ENCODE peak calls at places on chromosomes 16 and 17, in ten cellular contexts. Y, K, U, L, H, O, C, D, V and X are unnamed samples.

GRCh38 chr17:1532836-1533602 is 16.6 kb upstream of the INPP5K start:
- DNase-seq in H (no peak), U (no peak), D (no peak), L (no peak), V (no peak), C (no peak), Y (no peak), K (no peak), O (no peak), X (no peak)

GRCh38 chr17:55705847-55706246 is 16.8 kb downstream of the TMEM100 start:
- DNase-seq in C (no peak), Y (no peak), K (peak), D (no peak), O (no peak), L (no peak), V (no peak), H (no peak), U (no peak), X (no peak)

GRCh38 chr16:51880776-51881175 is 666.2 kb downstream of the TOX3 start:
- DNase-seq in D (peak), L (no peak), V (no peak), Y (no peak), O (peak), H (no peak), K (peak), U (no peak), C (no peak), X (no peak)

GRCh38 chr16:78479723-78480122 is 380.3 kb downstream of the WWOX start:
- DNase-seq in Y (no peak), D (no peak), O (no peak), K (no peak), U (no peak), V (no peak), H (no peak), C (no peak), L (no peak), X (no peak)

GRCh38 chr17:6352016-6352415 is 82.9 kb downstream of the AIPL1 start:
- DNase-seq in C (no peak), Y (no peak), L (no peak), V (no peak), K (no peak), U (no peak), H (no peak), D (no peak), O (no peak), X (no peak)

GRCh38 chr17:79781012-79781665 is 3.2 kb downstream of the CBX2 start:
- DNase-seq in U (no peak), O (no peak), C (no peak), H (no peak), L (no peak), K (no peak), Y (no peak), D (no peak), V (peak), X (no peak)

GRCh38 chr17:78476149-78476548 is 97.7 kb downstream of the PGS1 start:
- DNase-seq in C (no peak), D (no peak), U (no peak), Y (no peak), L (no peak), K (no peak), V (no peak), H (no peak), O (no peak), X (no peak)

GRCh38 chr16:58249780-58250478 is 44.9 kb downstream of the PRSS54 start:
- DNase-seq in Y (peak), V (peak), D (peak), K (peak), O (peak), C (peak), H (peak), U (peak), L (peak), X (peak)

GRCh38 chr16:89670496-89671431 is 13.1 kb downstream of the SPATA33 start:
- DNase-seq in U (no peak), K (no peak), V (no peak), H (no peak), O (peak), D (no peak), C (no peak), Y (no peak), L (no peak), X (no peak)

GRCh38 chr17:30217746-30218245 is 17.7 kb downstream of the SLC6A4 start:
- DNase-seq in L (no peak), C (no peak), D (no peak), V (peak), O (no peak), K (no peak), H (no peak), Y (no peak), U (no peak), X (no peak)

GRCh38 chr16:68287276-68288251 is 23.2 kb downstream of the SLC7A6OS start:
- DNase-seq in U (peak), D (peak), O (peak), L (peak), V (peak), C (no peak), K (no peak), Y (peak), H (peak), X (no peak)

GRCh38 chr16:27583634-27584033 is 33.7 kb downstream of the KATNIP start:
- DNase-seq in K (no peak), H (no peak), Y (no peak), C (no peak), D (no peak), L (no peak), U (no peak), O (no peak), V (no peak), X (no peak)

GRCh38 chr17:48162305-48162934 is 54.9 kb downstream of the SNX11 start:
- DNase-seq in V (no peak), U (no peak), C (no peak), Y (peak), L (no peak), O (no peak), H (no peak), K (peak), D (no peak), X (no peak)

GRCh38 chr16:2088759-2089358 is 41.1 kb downstream of the TSC2 start:
- DNase-seq in O (no peak), C (no peak), H (no peak), K (no peak), U (no peak), D (no peak), Y (no peak), L (no peak), V (no peak), X (no peak)

GRCh38 chr17:40224707-40225092 is 5.6 kb downstream of the WIPF2 start:
- DNase-seq in Y (peak), U (no peak), L (no peak), V (no peak), O (peak), H (no peak), D (no peak), C (no peak), K (no peak), X (peak)

GRCh38 chr17:4140125-4140524 is 2.7 kb downstream of the ZZEF1 start:
- DNase-seq in K (no peak), C (no peak), V (no peak), Y (no peak), U (no peak), O (no peak), L (no peak), H (no peak), D (no peak), X (no peak)

GRCh38 chr17:38325221-38325851 is 18.4 kb downstream of the GPR179 start:
- DNase-seq in V (peak), K (no peak), H (no peak), O (no peak), U (no peak), Y (no peak), D (no peak), C (no peak), L (no peak), X (no peak)

GRCh38 chr16:19685176-19685575 is 32.9 kb downstream of the KNOP1 start:
- DNase-seq in D (no peak), K (no peak), C (no peak), Y (no peak), H (no peak), O (no peak), U (no peak), L (no peak), V (no peak), X (no peak)

GRCh38 chr16:12296406-12296805 is 319.9 kb downstream of the SNX29 start:
- DNase-seq in Y (no peak), D (no peak), U (no peak), L (no peak), K (no peak), C (no peak), V (no peak), O (no peak), H (no peak), X (no peak)

GRCh38 chr16:56370836-56371235 is 54.5 kb downstream of the AMFR start:
- DNase-seq in D (no peak), L (no peak), C (no peak), O (peak), Y (peak), V (no peak), K (no peak), U (no peak), H (peak), X (peak)

GRCh38 chr16:8295436-8295835 is 294.9 kb downstream of the TMEM114 start:
- DNase-seq in L (no peak), U (no peak), D (no peak), K (no peak), O (no peak), V (no peak), Y (no peak), C (no peak), H (no peak), X (no peak)

GRCh38 chr17:82880620-82881019 is 40.8 kb upstream of the ZNF750 start:
- DNase-seq in O (no peak), L (peak), C (no peak), V (peak), D (no peak), Y (no peak), U (no peak), H (peak), K (no peak), X (no peak)

GRCh38 chr16:55499951-55500350 is 8.9 kb upstream of the LPCAT2 start:
- DNase-seq in Y (no peak), V (no peak), L (peak), K (no peak), D (peak), H (peak), U (peak), O (peak), C (no peak), X (no peak)

GRCh38 chr17:1264196-1264595 is 6.0 kb upstream of the BHLHA9 start:
- DNase-seq in C (no peak), D (no peak), Y (no peak), K (no peak), H (no peak), O (no peak), L (no peak), V (no peak), U (no peak), X (no peak)

GRCh38 chr16:9153502-9153864 is 62.0 kb downstream of the HAPSTR1 start:
- DNase-seq in V (no peak), O (no peak), K (no peak), Y (no peak), D (no peak), H (no peak), C (no peak), L (no peak), U (no peak), X (no peak)

GRCh38 chr17:73989671-73990070 is 213.8 kb upstream of the RPL38 start:
- DNase-seq in H (no peak), D (no peak), L (no peak), U (no peak), O (no peak), C (no peak), V (peak), Y (no peak), K (no peak), X (no peak)

GRCh38 chr16:53055603-53056527 is 1.1 kb downstream of the CHD9 start:
- DNase-seq in H (peak), D (peak), Y (no peak), V (no peak), K (peak), O (peak), U (no peak), L (peak), C (peak), X (no peak)

GRCh38 chr17:77879896-77880280 is 78.6 kb upstream of the TNRC6C start:
- DNase-seq in C (no peak), H (no peak), D (no peak), K (no peak), L (no peak), U (no peak), V (no peak), Y (no peak), O (no peak), X (no peak)

GRCh38 chr16:31477220-31478216 is 5.4 kb upstream of the SLC5A2 start:
- DNase-seq in K (no peak), Y (peak), L (no peak), V (peak), C (no peak), H (no peak), D (no peak), U (no peak), O (no peak), X (peak)

GRCh38 chr16:30490210-30490609 is 17.7 kb downstream of the ITGAL start:
- DNase-seq in Y (no peak), L (no peak), U (no peak), V (no peak), K (no peak), O (no peak), D (no peak), H (no peak), C (peak), X (no peak)

GRCh38 chr17:42098747-42099399 is 600 bp upstream of the ZNF385C start:
- DNase-seq in O (no peak), U (no peak), L (no peak), D (no peak), H (no peak), V (no peak), C (no peak), Y (no peak), K (no peak), X (no peak)

GRCh38 chr17:79160980-79161621 is 86.5 kb downstream of the ENGASE start:
- DNase-seq in Y (no peak), C (no peak), K (no peak), V (no peak), O (no peak), D (no peak), U (no peak), H (no peak), L (no peak), X (no peak)

GRCh38 chr17:45052052-45052772 is 780 bp upstream of the DCAKD start:
- DNase-seq in Y (peak), V (peak), K (no peak), L (peak), C (peak), U (peak), H (peak), D (no peak), O (no peak), X (peak)

GRCh38 chr17:45813051-45813731 is 29.1 kb downstream of the CRHR1 start:
- DNase-seq in U (no peak), C (no peak), D (no peak), H (no peak), V (no peak), O (no peak), K (no peak), L (no peak), Y (no peak), X (no peak)

GRCh38 chr16:69186642-69187386 is at the start of gene SNTB2:
- DNase-seq in Y (peak), H (peak), U (peak), L (peak), K (peak), V (peak), C (peak), O (peak), D (peak), X (peak)

GRCh38 chr16:67013823-67014640 is 14.9 kb upstream of the CBFB start:
- DNase-seq in D (no peak), V (peak), K (peak), L (peak), U (peak), C (peak), Y (peak), O (peak), H (peak), X (peak)

GRCh38 chr17:78764871-78765270 is 17.2 kb downstream of the CYTH1 start:
- DNase-seq in H (no peak), Y (no peak), D (no peak), K (no peak), U (no peak), C (no peak), V (no peak), L (no peak), O (no peak), X (no peak)

GRCh38 chr16:75789237-75789636 is 62.9 kb upstream of the CPHXL start:
- DNase-seq in Y (no peak), K (peak), O (peak), D (peak), H (no peak), L (no peak), U (no peak), V (no peak), C (peak), X (no peak)

GRCh38 chr17:75433223-75433622 is 23.2 kb upstream of the TMEM94 start:
- DNase-seq in V (no peak), U (no peak), L (no peak), K (no peak), O (no peak), H (no peak), D (no peak), C (no peak), Y (no peak), X (no peak)
- TF ChIP-seq POLR2A in V (no peak), U (no peak), L (no peak), K (no peak), O (no peak), H (no peak), D (no peak), C (no peak), Y (no peak), X (no peak)

DNA sequence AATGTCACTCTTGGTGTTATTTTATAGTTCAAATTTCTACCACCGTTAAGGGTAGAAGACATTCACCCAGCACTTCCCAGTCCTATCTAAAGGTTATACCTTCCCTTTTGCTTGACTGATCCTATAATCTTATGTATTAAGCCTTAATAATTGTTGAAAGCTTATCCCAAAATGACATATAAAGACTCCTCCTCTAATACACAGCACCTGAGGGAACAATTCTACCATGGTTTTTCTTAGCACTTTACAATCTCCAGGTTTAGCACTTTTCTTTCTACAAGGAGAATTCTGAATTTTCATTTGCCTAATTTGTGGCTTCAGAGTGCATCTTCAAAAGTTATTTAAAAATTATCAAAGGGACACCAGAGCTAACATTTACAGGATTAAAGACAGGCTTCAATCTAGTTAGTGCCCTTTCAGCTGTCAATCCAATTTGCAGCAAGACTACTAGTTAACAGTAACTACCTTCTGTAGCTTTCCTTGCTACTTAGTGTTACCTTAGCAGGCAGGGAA is 8.8 kb downstream of the SRSF1 start:
- DNase-seq in V (no peak), K (no peak), C (no peak), H (no peak), D (no peak), Y (no peak), O (no peak), U (no peak), L (no peak), X (no peak)
- TF ChIP-seq POLR2A in V (no peak), K (no peak), C (no peak), H (no peak), D (no peak), Y (no peak), O (no peak), U (no peak), L (no peak), X (no peak)

GRCh38 chr17:34254651-34255380 is at the start of gene CCL2:
- DNase-seq in H (peak), U (peak), Y (peak), C (peak), L (peak), V (no peak), K (peak), D (no peak), O (peak), X (peak)
- TF ChIP-seq POLR2A in H (peak), U (no peak), Y (peak), C (peak), L (no peak), V (no peak), K (peak), D (no peak), O (peak), X (no peak)

DNA sequence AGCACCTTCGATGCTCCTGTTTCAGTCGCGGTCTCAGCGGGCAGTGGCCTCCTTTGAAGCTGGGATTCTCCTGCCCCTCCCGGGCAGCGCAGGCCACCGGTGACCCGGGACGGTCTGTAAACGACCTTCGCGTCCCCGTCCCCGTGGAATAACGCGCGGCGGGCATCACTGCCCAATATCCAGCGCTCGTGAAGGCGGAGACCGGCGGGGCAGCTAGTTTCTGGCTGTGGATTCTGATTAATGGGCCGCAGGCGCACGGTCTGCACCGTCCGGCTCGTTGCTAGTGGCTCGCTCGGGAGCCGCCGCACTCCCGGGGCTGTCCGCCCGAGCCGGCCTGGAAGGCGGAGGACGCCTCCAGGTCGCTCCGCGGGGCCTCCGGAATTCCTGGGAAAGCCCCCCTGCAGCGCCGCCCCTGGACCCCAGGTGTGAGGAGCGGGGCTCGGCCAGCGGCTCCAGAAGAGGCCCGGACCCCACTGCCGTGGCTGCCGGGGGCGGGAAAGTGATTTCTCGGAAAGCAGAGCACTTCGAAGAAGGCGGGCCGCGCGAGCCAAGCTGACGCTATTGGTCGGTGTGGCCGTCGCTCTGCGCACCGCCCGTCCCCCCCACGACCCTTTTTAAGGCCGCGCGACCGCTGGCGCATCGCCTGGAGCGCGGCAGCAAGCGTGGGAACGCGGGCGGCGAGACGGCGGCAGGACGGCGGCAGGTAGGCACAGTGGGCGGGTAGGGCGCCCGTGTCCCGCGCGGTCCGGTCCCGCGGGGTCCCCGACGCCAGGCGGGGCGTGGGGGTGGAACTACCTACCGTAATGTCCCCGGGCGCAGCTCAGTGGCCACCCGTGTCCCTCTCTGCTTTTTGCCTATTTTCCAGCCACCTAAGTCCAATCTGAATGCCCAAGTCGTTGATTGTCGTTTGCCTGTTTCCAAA is at the start of gene IRF8:
- DNase-seq in V (peak), Y (peak), U (peak), K (no peak), C (peak), D (no peak), H (peak), O (no peak), L (peak), X (peak)
- TF ChIP-seq POLR2A in V (peak), Y (peak), U (no peak), K (no peak), C (peak), D (no peak), H (peak), O (no peak), L (peak), X (no peak)

DNA sequence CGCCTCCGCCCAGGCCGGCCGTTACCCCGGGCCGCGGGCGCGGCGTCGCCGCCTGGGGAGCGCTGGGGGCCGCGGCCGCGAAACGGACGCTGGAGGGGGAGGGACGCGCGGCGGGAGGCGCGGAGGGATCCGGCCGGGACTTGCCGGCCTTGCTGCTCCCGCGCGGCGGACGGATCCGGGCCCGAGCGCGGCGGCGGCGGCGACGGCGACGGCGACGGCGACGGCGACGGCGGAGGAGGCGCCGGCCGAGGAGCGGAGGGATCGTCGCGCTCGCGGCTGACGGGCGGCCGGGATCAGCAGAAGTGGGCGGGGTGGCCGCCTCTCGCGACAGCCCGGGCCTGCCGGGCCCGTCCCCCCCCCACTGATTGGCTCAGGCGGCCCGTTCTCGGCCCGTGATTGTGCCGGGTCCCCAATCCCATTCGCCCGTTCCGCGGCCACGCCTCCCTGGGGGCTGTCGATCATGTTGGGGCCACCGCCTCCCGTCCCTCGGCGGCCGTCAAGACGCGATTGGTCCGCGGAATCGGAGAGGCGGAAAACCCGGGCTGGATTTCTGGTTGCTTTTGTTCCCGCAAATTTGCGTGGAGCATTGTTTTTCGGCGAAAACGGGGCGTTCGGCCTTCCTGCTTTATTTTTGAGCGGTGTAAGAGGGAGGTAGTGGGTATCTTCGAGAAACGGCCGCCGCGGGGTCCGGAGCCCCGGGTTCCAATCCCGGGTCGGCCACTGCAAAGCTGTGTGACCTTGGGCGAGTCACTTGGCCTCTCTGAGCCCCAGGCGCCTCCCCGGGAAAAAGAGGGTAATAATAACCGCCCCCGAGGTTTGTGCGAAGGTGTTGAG is at the start of gene ZCCHC14:
- DNase-seq in D (peak), L (peak), Y (peak), O (peak), K (peak), U (peak), H (peak), V (peak), C (peak), X (peak)
- TF ChIP-seq POLR2A in D (peak), L (no peak), Y (peak), O (peak), K (peak), U (no peak), H (peak), V (peak), C (peak), X (no peak)